ENCODE peak calls at places on chromosomes 2 and 18, in four cellular contexts. N is neural crest cell, Y is LoVo, B is fibroblast of villous mesenchyme. A is an unnamed sample.

GRCh38 chr2:96345403-96345802 is 9.8 kb downstream of the NCAPH start:
- DNase-seq in B (no peak), N (no peak), Y (no peak), A (no peak)

GRCh38 chr18:12543697-12544096 is 114.2 kb downstream of the SPIRE1 start:
- DNase-seq in B (peak), N (no peak), Y (no peak), A (no peak)

GRCh38 chr2:203579131-203579643 is 44.1 kb upstream of the RAPH1 start:
- DNase-seq in B (peak), Y (peak), N (no peak), A (no peak)

GRCh38 chr2:47003641-47004427 is 88.2 kb upstream of the MCFD2 start:
- DNase-seq in B (peak), Y (no peak), N (no peak), A (no peak)

GRCh38 chr2:11980809-11981208 is 234.4 kb downstream of the LPIN1 start:
- DNase-seq in N (no peak), Y (no peak), B (peak), A (no peak)

GRCh38 chr2:74227646-74228045 is 29.2 kb downstream of the MTHFD2 start:
- DNase-seq in N (no peak), B (no peak), Y (no peak), A (no peak)

GRCh38 chr2:215793747-215794595 is 219.4 kb downstream of the MREG start:
- DNase-seq in N (no peak), B (peak), Y (peak), A (no peak)

GRCh38 chr2:133171396-133172004 is 396.8 kb downstream of the NCKAP5 start:
- DNase-seq in N (peak), B (peak), Y (peak), A (no peak)

GRCh38 chr2:237060518-237061312 is 25.0 kb upstream of the COPS8 start:
- DNase-seq in N (peak), B (peak), Y (peak), A (no peak)

GRCh38 chr2:132740081-132740480 is 70.1 kb upstream of the LYPD1 start:
- DNase-seq in Y (no peak), N (no peak), B (no peak), A (no peak)

GRCh38 chr2:10983711-10984110 is 72.0 kb downstream of the KCNF1 start:
- DNase-seq in B (no peak), N (no peak), Y (no peak), A (no peak)

GRCh38 chr2:63051795-63052333 is 1.2 kb downstream of the OTX1 start:
- DNase-seq in Y (no peak), N (no peak), B (no peak), A (no peak)

GRCh38 chr2:144456680-144457079 is 63.2 kb downstream of the ZEB2 start:
- DNase-seq in Y (no peak), B (peak), N (no peak), A (no peak)

GRCh38 chr2:142041996-142042395 is 88.8 kb downstream of the LRP1B start:
- DNase-seq in B (no peak), Y (no peak), N (no peak), A (no peak)

GRCh38 chr2:193368615-193369014 is 1173.9 kb upstream of the TMEFF2 start:
- DNase-seq in B (no peak), N (no peak), Y (no peak), A (no peak)

GRCh38 chr2:121218386-121218938 is 66.5 kb downstream of the TFCP2L1 start:
- DNase-seq in N (no peak), B (no peak), Y (no peak), A (no peak)

GRCh38 chr2:54834721-54835120 is 111.3 kb downstream of the EML6 start:
- DNase-seq in Y (no peak), B (no peak), N (no peak), A (no peak)

GRCh38 chr2:196331143-196331542 is 159.8 kb upstream of the STK17B start:
- DNase-seq in Y (peak), B (peak), N (no peak), A (no peak)

GRCh38 chr18:69622961-69623360 is 222.3 kb downstream of the DOK6 start:
- DNase-seq in B (no peak), N (no peak), Y (no peak), A (no peak)

GRCh38 chr18:13378150-13378549 is 159.6 kb downstream of the LDLRAD4 start:
- DNase-seq in Y (no peak), B (no peak), N (no peak), A (no peak)

GRCh38 chr2:72824224-72824842 is 1.5 kb downstream of the EXOC6B start:
- DNase-seq in N (no peak), Y (no peak), B (peak), A (no peak)

GRCh38 chr2:33475381-33476099 is 909 bp upstream of the RASGRP3 start:
- DNase-seq in Y (peak), N (peak), B (peak), A (peak)

GRCh38 chr2:20524412-20525040 is 77.7 kb downstream of the RHOB start:
- DNase-seq in B (no peak), N (no peak), Y (no peak), A (no peak)

A was measured in T follicular helper cell.